ENCODE peak calls at places on chromosomes 13 and 19, in ten cellular contexts. V, X, M, U, H, B, Z, G, L and I are unnamed samples.

GRCh38 chr13:112929778-112930055 is 39.3 kb upstream of the MCF2L start:
- DNase-seq in V (no peak), X (no peak), M (no peak), U (no peak), H (no peak), B (no peak), Z (no peak), G (no peak), L (no peak), I (no peak)

GRCh38 chr13:105787518-105788085 is 747.9 kb downstream of the EFNB2 start:
- DNase-seq in V (no peak), X (no peak), M (no peak), U (no peak), H (no peak), B (no peak), Z (no peak), G (no peak), L (no peak), I (no peak)

GRCh38 chr19:34128558-34129250 is 43.6 kb upstream of the LSM14A start:
- DNase-seq in V (no peak), X (no peak), M (no peak), U (no peak), H (no peak), B (no peak), Z (no peak), G (no peak), L (no peak), I (no peak)

GRCh38 chr19:6086081-6086858 is 24.0 kb downstream of the RFX2 start:
- DNase-seq in V (no peak), X (no peak), M (no peak), U (no peak), H (no peak), B (no peak), Z (no peak), G (no peak), L (no peak), I (no peak)

GRCh38 chr13:31038834-31039552 is 106.5 kb downstream of the TEX26 start:
- DNase-seq in V (peak), X (no peak), M (no peak), U (no peak), H (no peak), B (no peak), Z (no peak), G (no peak), L (no peak), I (no peak)

GRCh38 chr13:100734194-100734720 is 59.7 kb upstream of the TMTC4 start:
- DNase-seq in V (no peak), X (no peak), M (no peak), U (no peak), H (no peak), B (no peak), Z (no peak), G (no peak), L (no peak), I (no peak)

GRCh38 chr13:110298566-110299321 is 8.2 kb downstream of the COL4A1 start:
- DNase-seq in V (no peak), X (no peak), M (no peak), U (no peak), H (no peak), B (no peak), Z (no peak), G (no peak), L (no peak), I (no peak)

GRCh38 chr19:20858861-20859260 is 64.2 kb upstream of the ZNF85 start:
- DNase-seq in V (no peak), X (no peak), M (no peak), U (peak), H (no peak), B (no peak), Z (no peak), G (no peak), L (no peak), I (no peak)

GRCh38 chr19:31353826-31354225 is 4.6 kb upstream of the TSHZ3 start:
- DNase-seq in V (no peak), X (no peak), M (no peak), U (no peak), H (no peak), B (no peak), Z (no peak), G (no peak), L (no peak), I (no peak)

GRCh38 chr19:51394045-51394836 is 3.9 kb upstream of the C19orf84 start:
- DNase-seq in V (peak), X (peak), M (peak), U (peak), H (peak), B (peak), Z (peak), G (peak), L (peak), I (peak)
- TF ChIP-seq CTCF in V (no peak), X (no peak), M (no peak), U (no peak), H (peak), B (no peak), Z (no peak), G (no peak), L (no peak), I (no peak)

DNA sequence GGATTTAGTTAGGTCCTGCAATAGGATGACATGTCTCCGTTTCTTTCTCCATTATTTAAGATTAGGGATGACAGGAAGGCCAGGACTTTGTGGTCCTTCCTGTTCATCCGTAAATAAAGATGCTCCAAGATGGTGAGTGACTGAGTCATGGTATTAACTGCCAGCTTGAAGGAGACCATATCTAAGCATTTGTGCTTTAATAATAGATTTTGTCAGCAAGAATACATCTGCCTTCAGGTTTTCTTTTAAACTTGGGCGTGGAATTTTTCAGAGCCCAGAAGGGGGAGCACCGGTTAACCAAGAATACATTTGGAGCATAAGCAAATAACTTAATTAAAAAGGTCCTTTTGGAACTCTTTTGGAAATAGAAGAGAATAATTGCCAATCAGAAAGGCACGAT is 68.2 kb downstream of the ARHGAP35 start:
- DNase-seq in V (no peak), X (no peak), M (no peak), U (no peak), H (no peak), B (no peak), Z (no peak), G (no peak), L (no peak), I (no peak)
- TF ChIP-seq CTCF in V (no peak), X (no peak), M (no peak), U (no peak), H (no peak), B (peak), Z (peak), G (no peak), L (no peak), I (no peak)

DNA sequence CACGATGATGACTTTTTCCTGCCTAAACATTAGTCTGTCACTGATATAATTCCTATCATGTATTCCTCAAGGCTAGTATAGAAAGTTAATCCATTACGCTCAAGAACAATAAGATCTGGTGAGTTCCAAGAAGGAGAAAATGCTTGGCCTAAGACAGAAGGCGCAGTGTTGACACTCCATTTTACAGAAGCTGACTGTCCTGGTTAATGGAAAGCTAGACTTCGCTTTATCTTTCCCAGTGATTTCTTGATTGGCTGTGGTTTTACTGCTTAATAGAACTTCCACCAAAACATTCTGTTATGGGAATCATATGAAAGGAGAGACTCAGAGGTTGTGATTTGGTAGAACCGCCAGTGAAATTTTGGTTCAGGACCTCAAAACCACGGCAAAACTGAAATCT is 1.9 kb upstream of the SMAD9 start:
- DNase-seq in V (no peak), X (no peak), M (no peak), U (no peak), H (no peak), B (no peak), Z (no peak), G (no peak), L (no peak), I (no peak)
- TF ChIP-seq CTCF in V (no peak), X (no peak), M (no peak), U (no peak), H (no peak), B (no peak), Z (no peak), G (no peak), L (no peak), I (no peak)

GRCh38 chr19:14023404-14024235 is 4.3 kb upstream of the RLN3 start:
- DNase-seq in V (peak), X (peak), M (peak), U (peak), H (no peak), B (peak), Z (peak), G (peak), L (no peak), I (no peak)
- TF ChIP-seq CTCF in V (peak), X (peak), M (no peak), U (no peak), H (peak), B (peak), Z (peak), G (peak), L (peak), I (no peak)